ENCODE peak calls at places on chromosomes 7 and 10, in nine cellular contexts. T is D721Med, W is neural crest cell, P is astrocyte, U is adrenal gland, O is GM10248, R is spleen, H is fibroblast of lung, Z is fibroblast of mammary gland. M is an unnamed sample.

GRCh38 chr10:77643795-77644468 is 6.3 kb upstream of the KCNMA1 start:
- DNase-seq in P (peak; percentile 37), R (no peak), W (peak; percentile 40), O (no peak), H (peak; percentile 59), U (peak; percentile 58), T (peak; percentile 48), Z (peak; percentile 77), M (peak; percentile 63)

GRCh38 chr7:121505021-121505420 is 108.9 kb upstream of the FAM3C start:
- DNase-seq in U (no peak), R (no peak), Z (peak; percentile 74), T (no peak), W (no peak), O (no peak), H (peak; percentile 74), P (peak; percentile 64), M (no peak)

GRCh38 chr10:70693619-70694286 is 21.4 kb downstream of the ADAMTS14 start:
- DNase-seq in H (peak; percentile 91), U (no peak), O (no peak), T (no peak), W (no peak), R (no peak), P (peak; percentile 86), Z (peak; percentile 97), M (no peak)

GRCh38 chr10:88107296-88107695 is 243.9 kb downstream of the PTEN start:
- DNase-seq in P (no peak), R (no peak), O (no peak), T (no peak), H (no peak), W (no peak), Z (no peak), U (no peak), M (no peak)

GRCh38 chr7:601573-602340 is 82.1 kb upstream of the PDGFA start:
- DNase-seq in H (peak; percentile 38), R (peak; percentile 93), Z (no peak), T (no peak), U (peak; percentile 62), W (no peak), P (no peak), O (peak; percentile 86), M (no peak)

GRCh38 chr7:25619963-25620799 is 391.9 kb upstream of the NPVF start:
- DNase-seq in P (no peak), R (no peak), T (no peak), U (peak; percentile 42), Z (no peak), O (no peak), H (no peak), W (no peak), M (no peak)

GRCh38 chr7:27150568-27151340 is 1.6 kb downstream of the HOXA3 start:
- DNase-seq in O (peak; percentile 87), T (peak; percentile 86), U (peak; percentile 82), H (peak; percentile 47), Z (peak; percentile 81), W (peak; percentile 72), P (no peak), R (peak; percentile 93), M (peak; percentile 72)

GRCh38 chr7:144391014-144391413 is 12.5 kb downstream of the NOBOX start:
- DNase-seq in O (no peak), T (no peak), U (no peak), W (no peak), H (no peak), Z (no peak), R (no peak), P (no peak), M (no peak)

GRCh38 chr7:74606101-74606908 is 51.2 kb upstream of the GTF2I start:
- DNase-seq in Z (no peak), O (peak; percentile 69), R (peak; percentile 88), T (no peak), W (no peak), H (peak; percentile 34), U (peak; percentile 59), P (no peak), M (peak; percentile 46)

GRCh38 chr10:6847561-6847960 is 267.5 kb upstream of the PRKCQ start:
- DNase-seq in T (no peak), U (no peak), R (no peak), Z (no peak), H (no peak), O (no peak), W (no peak), P (no peak), M (no peak)

GRCh38 chr7:88344956-88345832 is 38.5 kb upstream of the STEAP4 start:
- DNase-seq in P (no peak), H (peak; percentile 25), U (peak; percentile 69), W (peak; percentile 48), Z (peak; percentile 42), T (no peak), O (no peak), R (peak; percentile 83), M (peak; percentile 12)

GRCh38 chr10:35600193-35600592 is 4.9 kb upstream of the GJD4 start:
- DNase-seq in U (no peak), P (no peak), Z (no peak), W (no peak), T (no peak), H (no peak), O (no peak), R (no peak), M (peak; percentile 13)

GRCh38 chr7:128217030-128217805 is 23.9 kb upstream of the LEP start:
- DNase-seq in W (no peak), U (no peak), Z (peak; percentile 94), R (peak; percentile 87), H (peak; percentile 90), O (no peak), P (peak; percentile 87), T (no peak), M (peak; percentile 97)

GRCh38 chr7:145016068-145016467 is 180.2 kb upstream of the TPK1 start:
- DNase-seq in H (no peak), P (no peak), U (no peak), T (no peak), Z (no peak), W (no peak), O (no peak), R (no peak), M (peak; percentile 18)

GRCh38 chr7:140260338-140260737 is 83.6 kb upstream of the KDM7A start:
- DNase-seq in H (no peak), O (no peak), P (no peak), Z (no peak), U (no peak), W (no peak), R (no peak), T (no peak), M (no peak)

GRCh38 chr7:35268953-35269352 is 15.1 kb upstream of the TBX20 start:
- DNase-seq in O (no peak), Z (no peak), T (no peak), H (no peak), U (no peak), W (no peak), P (no peak), R (no peak), M (no peak)

GRCh38 chr10:73060738-73061635 is 35.7 kb downstream of the P4HA1 start:
- DNase-seq in R (no peak), O (peak; percentile 22), P (no peak), U (no peak), H (no peak), W (no peak), T (no peak), Z (peak; percentile 43), M (peak; percentile 65)

GRCh38 chr7:139034855-139035587 is 821 bp downstream of the ZC3HAV1L start:
- DNase-seq in P (peak; percentile 28), W (no peak), R (no peak), T (peak; percentile 41), Z (peak; percentile 24), H (peak; percentile 40), U (peak; percentile 50), O (peak; percentile 64), M (peak; percentile 48)

GRCh38 chr7:107966701-107967100 is 36.3 kb downstream of the LAMB1 start:
- DNase-seq in Z (peak; percentile 58), H (peak; percentile 96), P (peak; percentile 94), T (no peak), U (no peak), O (no peak), W (no peak), R (no peak), M (peak; percentile 75)
- TF ChIP-seq CTCF in Z (no peak), H (no peak), P (peak; percentile 13), T (no peak), U (no peak), O (no peak), W (no peak), R (no peak), M (no peak)

DNA sequence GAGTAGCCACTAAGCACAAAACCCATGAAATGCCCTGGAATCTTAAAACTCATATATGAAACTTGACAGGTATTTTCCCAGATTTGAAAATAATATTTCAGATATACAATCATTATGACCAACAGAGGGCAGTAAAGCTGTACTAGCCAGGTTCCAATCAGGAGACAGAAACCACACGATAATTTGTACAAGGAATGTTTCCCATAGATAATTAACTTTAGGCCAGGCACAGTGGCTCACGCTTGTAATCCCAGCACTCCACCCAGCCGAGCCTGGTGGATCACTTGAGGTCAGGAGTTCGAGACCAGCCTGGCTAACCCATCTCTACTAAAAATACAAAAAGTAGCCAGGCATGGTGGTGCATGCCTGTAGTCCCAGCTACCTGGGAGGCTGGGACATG is 31.0 kb upstream of the NUB1 start:
- DNase-seq in H (no peak), R (no peak), O (peak; percentile 15), P (no peak), T (no peak), Z (peak; percentile 40), W (no peak), U (no peak), M (peak; percentile 10)
- TF ChIP-seq CTCF in H (peak; percentile 8), R (no peak), O (peak; percentile 21), P (peak; percentile 23), T (peak; percentile 36), Z (peak; percentile 49), W (peak; percentile 56), U (peak; percentile 30), M (peak; percentile 23)

GRCh38 chr7:46390042-46390441 is 469.0 kb upstream of the IGFBP3 start:
- DNase-seq in W (no peak), P (no peak), O (no peak), U (no peak), Z (no peak), R (no peak), T (no peak), H (no peak), M (no peak)
- TF ChIP-seq CTCF in W (no peak), P (peak; percentile 15), O (no peak), U (no peak), Z (peak; percentile 25), R (no peak), T (no peak), H (no peak), M (no peak)

DNA sequence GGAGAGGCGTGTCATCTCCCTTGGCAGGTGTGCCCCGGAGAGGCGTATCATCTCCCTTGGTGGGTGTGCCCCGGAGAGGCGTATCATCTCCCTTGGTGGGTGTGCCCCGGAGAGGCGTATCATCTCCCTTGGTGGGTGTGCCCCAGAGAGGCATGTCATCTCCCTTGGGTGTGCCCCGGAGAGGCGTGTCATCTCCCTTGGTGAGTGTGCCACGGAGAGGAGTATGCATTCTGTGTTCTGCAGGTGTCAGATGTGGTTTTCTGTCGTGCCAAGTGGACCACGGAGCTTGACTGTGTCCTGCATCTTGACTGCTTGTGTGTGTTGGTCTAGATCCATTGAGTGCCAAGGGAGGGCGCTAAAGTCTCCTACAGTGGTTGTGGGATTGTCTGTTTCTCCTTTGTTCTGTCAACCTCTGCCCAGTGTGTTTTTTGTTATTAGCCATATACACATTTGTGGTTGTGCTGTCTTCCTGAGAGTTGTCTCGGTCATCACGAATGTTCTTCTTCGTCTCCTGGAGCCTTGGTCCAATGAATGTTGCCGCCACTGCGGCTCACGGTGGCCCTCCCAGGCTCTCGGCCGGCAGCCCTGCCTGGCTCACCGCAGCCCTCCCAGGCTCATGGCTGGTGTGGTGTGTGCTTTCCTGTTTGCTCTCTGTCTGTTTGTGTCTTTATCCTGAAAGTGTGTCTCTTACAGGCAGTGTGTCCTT is 96.8 kb downstream of the INPP5A start:
- DNase-seq in T (no peak), U (peak; percentile 8), Z (no peak), R (peak; percentile 73), P (no peak), H (no peak), O (no peak), W (no peak), M (no peak)
- TF ChIP-seq CTCF in T (no peak), U (no peak), Z (no peak), R (no peak), P (no peak), H (no peak), O (no peak), W (no peak), M (no peak)